ENCODE peak calls at places on chromosome 10, in eight cellular contexts. S, C, J, Q, U, I, G and M are unnamed samples.

GRCh38 chr10:86673827-86674581 is 5.7 kb downstream of the LDB3 start:
- DNase-seq in S (no peak), C (no peak), J (no peak), Q (no peak), U (no peak), I (peak; percentile 58), G (no peak), M (no peak)

GRCh38 chr10:69446229-69446628 is 5.0 kb upstream of the TSPAN15 start:
- DNase-seq in S (peak; percentile 32), C (no peak), J (no peak), Q (no peak), U (no peak), I (no peak), G (no peak), M (no peak)

GRCh38 chr10:99930731-99931550 is 78.8 kb downstream of the DNMBP start:
- DNase-seq in S (no peak), C (peak; percentile 55), J (no peak), Q (peak; percentile 44), U (no peak), I (no peak), G (no peak), M (peak; percentile 81)

GRCh38 chr10:113961261-113961938 is 82.3 kb upstream of the ADRB1 start:
- DNase-seq in S (no peak), C (no peak), J (no peak), Q (no peak), U (no peak), I (no peak), G (no peak), M (no peak)

GRCh38 chr10:35910234-35910633 is 268.1 kb upstream of the FZD8 start:
- DNase-seq in S (peak; percentile 90), C (no peak), J (peak; percentile 88), Q (peak; percentile 97), U (no peak), I (no peak), G (peak; percentile 66), M (peak; percentile 80)

GRCh38 chr10:78752708-78753107 is 316.1 kb upstream of the ZMIZ1 start:
- DNase-seq in S (no peak), C (no peak), J (no peak), Q (peak; percentile 10), U (no peak), I (no peak), G (no peak), M (no peak)

GRCh38 chr10:48215148-48215982 is 59.1 kb downstream of the FRMPD2 start:
- DNase-seq in S (peak; percentile 32), C (peak; percentile 72), J (peak; percentile 30), Q (peak; percentile 20), U (peak; percentile 54), I (peak; percentile 72), G (peak; percentile 57), M (no peak)

GRCh38 chr10:122286872-122287271 is 15.8 kb downstream of the BTBD16 start:
- DNase-seq in S (peak; percentile 91), C (peak; percentile 61), J (peak; percentile 68), Q (peak; percentile 77), U (no peak), I (peak; percentile 44), G (no peak), M (peak; percentile 76)

GRCh38 chr10:89085153-89085552 is 94.6 kb downstream of the FAS start:
- DNase-seq in S (peak; percentile 60), C (no peak), J (no peak), Q (no peak), U (no peak), I (no peak), G (no peak), M (no peak)

GRCh38 chr10:88582411-88582805 is 710 bp downstream of the RNLS start:
- DNase-seq in S (no peak), C (no peak), J (no peak), Q (no peak), U (peak; percentile 1), I (no peak), G (no peak), M (no peak)

GRCh38 chr10:61257956-61258496 is 195.2 kb downstream of the TMEM26 start:
- DNase-seq in S (peak; percentile 34), C (no peak), J (peak; percentile 52), Q (peak; percentile 58), U (no peak), I (no peak), G (no peak), M (no peak)

GRCh38 chr10:103640436-103641181 is 147.1 kb downstream of the NEURL1 start:
- DNase-seq in S (peak; percentile 41), C (no peak), J (peak; percentile 43), Q (no peak), U (no peak), I (no peak), G (no peak), M (peak; percentile 39)

GRCh38 chr10:16611037-16611436 is 89.4 kb upstream of the C1QL3 start:
- DNase-seq in S (no peak), C (no peak), J (peak; percentile 23), Q (no peak), U (no peak), I (no peak), G (no peak), M (no peak)

GRCh38 chr10:3825862-3826351 is 40.9 kb upstream of the KLF6 start:
- DNase-seq in S (no peak), C (no peak), J (no peak), Q (no peak), U (no peak), I (no peak), G (no peak), M (no peak)
- H3K9ac ChIP-seq in S (peak overlapping the region; percentile 43), C (no peak overlapping the region), J (no peak overlapping the region), Q (no peak overlapping the region), U (no peak overlapping the region), I (no peak overlapping the region), G (no peak overlapping the region), M (peak overlapping the region; percentile 30)

GRCh38 chr10:116627386-116627933 is 6.7 kb downstream of the PNLIPRP2 start:
- DNase-seq in S (peak; percentile 37), C (peak; percentile 83), J (no peak), Q (no peak), U (peak; percentile 33), I (peak; percentile 88), G (no peak), M (no peak)
- H2AFZ ChIP-seq in S (no peak overlapping the region), C (no peak overlapping the region), J (no peak overlapping the region), Q (peak overlapping the region; percentile 72), U (peak overlapping the region; percentile 82), I (peak overlapping the region; percentile 97), G (no peak overlapping the region), M (no peak overlapping the region)

DNA sequence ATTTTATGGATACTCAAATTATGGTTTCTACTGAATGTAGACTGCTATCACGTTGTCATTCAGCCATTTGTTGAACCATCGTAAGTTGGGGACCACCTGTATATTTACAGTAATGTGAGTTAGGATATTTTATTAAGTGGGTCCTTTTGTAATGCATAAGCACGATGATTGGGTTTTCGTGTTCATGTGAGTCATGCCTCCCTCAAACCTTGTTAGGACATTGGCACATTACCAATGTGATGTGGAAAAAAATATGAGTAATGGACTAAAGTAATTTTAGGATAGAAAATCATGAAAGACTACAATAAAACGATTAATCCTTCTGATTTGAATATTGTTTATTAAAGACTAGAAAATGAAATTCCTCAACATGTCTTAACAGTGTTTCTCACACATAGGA is 8.7 kb downstream of the SMC3 start:
- DNase-seq in S (peak; percentile 91), C (no peak), J (peak; percentile 87), Q (peak; percentile 85), U (no peak), I (no peak), G (peak; percentile 66), M (peak; percentile 66)
- H3K4me2 ChIP-seq in S (peak overlapping the region; percentile 30), C (no peak overlapping the region), J (peak overlapping the region; percentile 8), Q (no peak overlapping the region), U (no peak overlapping the region), I (no peak overlapping the region), G (no peak overlapping the region), M (peak overlapping the region; percentile 15)

DNA sequence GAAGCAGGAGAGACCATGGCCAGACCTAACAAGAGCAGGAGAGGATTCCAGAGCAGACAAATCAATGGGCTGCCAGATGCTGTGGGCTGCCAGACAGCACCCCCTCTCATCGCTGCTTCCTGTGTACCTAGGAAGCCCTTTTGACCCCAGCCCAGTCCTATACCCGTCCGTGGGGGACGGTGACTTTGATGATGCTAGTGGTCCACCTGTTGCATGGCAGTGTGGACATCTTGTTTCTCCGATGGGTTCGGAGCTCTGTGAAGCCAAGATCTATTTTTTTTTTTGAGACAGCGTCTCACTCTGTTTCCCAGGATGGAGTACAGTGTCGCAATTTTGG is 18.2 kb upstream of the GDI2 start:
- DNase-seq in S (no peak), C (no peak), J (no peak), Q (no peak), U (no peak), I (no peak), G (no peak), M (no peak)
- H3K9ac ChIP-seq in S (no peak overlapping the region), C (no peak overlapping the region), J (no peak overlapping the region), Q (no peak overlapping the region), U (peak overlapping the region; percentile 81), I (no peak overlapping the region), G (no peak overlapping the region), M (no peak overlapping the region)

GRCh38 chr10:12396093-12396492 is 46.7 kb downstream of the CAMK1D start:
- DNase-seq in S (no peak), C (no peak), J (no peak), Q (no peak), U (no peak), I (no peak), G (no peak), M (no peak)
- H2AFZ ChIP-seq in S (no peak overlapping the region), C (no peak overlapping the region), J (no peak overlapping the region), Q (no peak overlapping the region), U (no peak overlapping the region), I (no peak overlapping the region), G (no peak overlapping the region), M (no peak overlapping the region)

GRCh38 chr10:132726194-132726593 is 59.8 kb downstream of the NKX6-2 start:
- DNase-seq in S (no peak), C (no peak), J (no peak), Q (no peak), U (no peak), I (no peak), G (no peak), M (no peak)

GRCh38 chr10:132726951-132727350 is 59.0 kb downstream of the NKX6-2 start:
- DNase-seq in S (no peak), C (no peak), J (no peak), Q (no peak), U (no peak), I (no peak), G (no peak), M (no peak)

GRCh38 chr10:132728741-132729140 is 57.2 kb downstream of the NKX6-2 start:
- DNase-seq in S (no peak), C (no peak), J (no peak), Q (no peak), U (no peak), I (no peak), G (no peak), M (no peak)

GRCh38 chr10:132728321-132728720 is 57.6 kb downstream of the NKX6-2 start:
- DNase-seq in S (no peak), C (no peak), J (no peak), Q (no peak), U (no peak), I (no peak), G (no peak), M (no peak)

DNA sequence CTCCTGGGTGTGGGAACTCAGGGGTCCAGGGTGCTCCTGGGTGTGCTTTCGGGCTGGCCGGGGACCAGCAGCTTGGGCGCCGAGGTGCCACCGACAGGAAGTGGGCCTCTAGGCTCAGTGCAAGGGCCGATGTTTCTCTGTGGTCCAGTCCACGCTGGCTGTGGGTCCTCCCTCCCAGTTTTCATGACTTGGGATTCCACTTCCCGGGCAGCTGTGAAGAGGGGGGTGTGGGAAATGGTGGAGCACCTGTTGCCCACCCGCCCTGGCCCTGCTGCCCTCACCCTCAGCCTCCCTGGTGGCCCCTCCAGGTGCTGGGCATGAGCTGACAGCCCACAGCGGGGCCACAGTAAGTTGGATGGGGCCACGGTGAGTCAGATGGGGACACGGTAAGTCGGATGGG is 58.5 kb downstream of the NKX6-2 start:
- DNase-seq in S (no peak), C (no peak), J (no peak), Q (no peak), U (no peak), I (no peak), G (no peak), M (no peak)
- H3K4me2 ChIP-seq in S (no peak overlapping the region), C (no peak overlapping the region), J (no peak overlapping the region), Q (no peak overlapping the region), U (peak overlapping the region; percentile 14), I (no peak overlapping the region), G (no peak overlapping the region), M (no peak overlapping the region)